ENCODE peak calls at places on chromosomes 7 and 10, in five cellular contexts. R is tibial artery, N is AG10803, U is PC-3, A is BJ. V is an unnamed sample.

GRCh38 chr7:106767073-106767472 is 98.0 kb upstream of the PIK3CG start:
- DNase-seq in R (no peak), N (peak), U (no peak), A (no peak), V (no peak)

GRCh38 chr7:37028909-37029440 is 304.7 kb upstream of the AOAH start:
- DNase-seq in R (no peak), N (no peak), U (no peak), A (no peak), V (no peak)

GRCh38 chr10:3516626-3517255 is 268.3 kb downstream of the KLF6 start:
- DNase-seq in R (no peak), N (peak), U (no peak), A (no peak), V (no peak)

GRCh38 chr10:50540069-50540825 is 83.5 kb downstream of the SGMS1 start:
- DNase-seq in R (no peak), N (no peak), U (peak), A (no peak), V (peak)

GRCh38 chr7:17020250-17020649 is 138.5 kb upstream of the AGR3 start:
- DNase-seq in R (no peak), N (no peak), U (no peak), A (no peak), V (no peak)

GRCh38 chr10:21264271-21264670 is 261.2 kb downstream of the SKIDA1 start:
- DNase-seq in R (no peak), N (no peak), U (peak), A (no peak), V (no peak)

GRCh38 chr7:17907014-17907413 is 33.3 kb downstream of the SNX13 start:
- DNase-seq in R (no peak), N (no peak), U (peak), A (no peak), V (no peak)

GRCh38 chr7:114921636-114922150 is at the start of gene MDFIC:
- DNase-seq in R (peak), N (no peak), U (no peak), A (no peak), V (no peak)

GRCh38 chr7:84336303-84336702 is 141.7 kb upstream of the SEMA3A start:
- DNase-seq in R (no peak), N (peak), U (no peak), A (no peak), V (peak)

GRCh38 chr10:99365761-99366160 is 36.6 kb downstream of the CNNM1 start:
- DNase-seq in R (no peak), N (peak), U (no peak), A (no peak), V (no peak)

GRCh38 chr10:77636967-77637473 is 588 bp downstream of the KCNMA1 start:
- DNase-seq in R (no peak), N (no peak), U (no peak), A (no peak), V (no peak)

GRCh38 chr7:98870071-98870651 is 347 bp upstream of the TMEM130 start:
- DNase-seq in R (peak), N (peak), U (peak), A (no peak), V (peak)

GRCh38 chr10:95626468-95626867 is 30.0 kb downstream of the ALDH18A1 start:
- DNase-seq in R (no peak), N (no peak), U (no peak), A (no peak), V (no peak)

GRCh38 chr10:74400186-74400585 is 249.2 kb downstream of the ADK start:
- DNase-seq in R (no peak), N (no peak), U (no peak), A (no peak), V (no peak)

GRCh38 chr7:5248201-5248885 is 34.4 kb upstream of the SLC29A4 start:
- DNase-seq in R (no peak), N (no peak), U (no peak), A (no peak), V (no peak)

GRCh38 chr7:132077986-132078385 is 498.3 kb downstream of the PLXNA4 start:
- DNase-seq in R (no peak), N (peak), U (no peak), A (no peak), V (no peak)

GRCh38 chr7:87564290-87564963 is 36.3 kb downstream of the ABCB1 start:
- DNase-seq in R (no peak), N (no peak), U (peak), A (no peak), V (peak)

GRCh38 chr7:88668591-88668990 is 90.9 kb upstream of the ZNF804B start:
- DNase-seq in R (no peak), N (no peak), U (no peak), A (no peak), V (no peak)

GRCh38 chr7:26863504-26864308 is 684 bp downstream of the SKAP2 start:
- DNase-seq in R (no peak), N (peak), U (peak), A (no peak), V (peak)

GRCh38 chr7:73429218-73429617 is 4.4 kb upstream of the FZD9 start:
- DNase-seq in R (no peak), N (no peak), U (no peak), A (no peak), V (no peak)

GRCh38 chr10:109427421-109427820 is 495.9 kb downstream of the XPNPEP1 start:
- DNase-seq in R (no peak), N (peak), U (peak), A (no peak), V (no peak)

GRCh38 chr10:9792181-9792580 is 1225.5 kb upstream of the CELF2 start:
- DNase-seq in R (no peak), N (peak), U (no peak), A (no peak), V (no peak)

GRCh38 chr10:133224861-133225366 is 5.1 kb upstream of the UTF1 start:
- DNase-seq in R (no peak), N (no peak), U (no peak), A (no peak), V (no peak)

GRCh38 chr10:60760711-60761210 is 17.5 kb upstream of the CDK1 start:
- DNase-seq in R (no peak), N (no peak), U (peak), A (no peak), V (no peak)
- TF ChIP-seq CTCF in R (no peak), N (no peak), U (no peak), A (no peak), V (no peak)

DNA sequence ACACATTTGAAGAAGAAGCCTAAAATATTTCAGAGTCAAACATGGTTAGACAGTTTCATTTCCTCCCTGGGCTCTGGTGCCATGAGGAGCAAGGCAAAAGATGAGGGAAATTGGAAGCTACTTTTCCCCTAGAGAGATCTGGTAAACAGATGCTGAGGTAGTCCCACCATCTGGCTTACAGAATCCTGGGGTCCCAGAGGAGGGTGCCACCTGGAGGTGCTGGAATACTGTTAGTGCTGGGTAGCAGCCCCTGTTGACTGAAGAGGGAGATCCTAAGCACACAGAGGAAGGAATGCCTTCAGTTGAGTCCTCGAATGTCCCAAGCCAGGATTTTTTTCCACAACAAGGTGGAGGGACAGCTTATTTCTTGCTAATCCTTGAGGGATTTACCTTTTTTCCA is 160.1 kb downstream of the FZD1 start:
- DNase-seq in R (no peak), N (no peak), U (no peak), A (no peak), V (no peak)
- TF ChIP-seq CTCF in R (no peak), N (no peak), U (no peak), A (no peak), V (no peak)

GRCh38 chr7:67773081-67773480 is 776.4 kb downstream of the TYW1 start:
- DNase-seq in R (no peak), N (no peak), U (no peak), A (no peak), V (no peak)
- TF ChIP-seq CTCF in R (no peak), N (no peak), U (no peak), A (no peak), V (no peak)

DNA sequence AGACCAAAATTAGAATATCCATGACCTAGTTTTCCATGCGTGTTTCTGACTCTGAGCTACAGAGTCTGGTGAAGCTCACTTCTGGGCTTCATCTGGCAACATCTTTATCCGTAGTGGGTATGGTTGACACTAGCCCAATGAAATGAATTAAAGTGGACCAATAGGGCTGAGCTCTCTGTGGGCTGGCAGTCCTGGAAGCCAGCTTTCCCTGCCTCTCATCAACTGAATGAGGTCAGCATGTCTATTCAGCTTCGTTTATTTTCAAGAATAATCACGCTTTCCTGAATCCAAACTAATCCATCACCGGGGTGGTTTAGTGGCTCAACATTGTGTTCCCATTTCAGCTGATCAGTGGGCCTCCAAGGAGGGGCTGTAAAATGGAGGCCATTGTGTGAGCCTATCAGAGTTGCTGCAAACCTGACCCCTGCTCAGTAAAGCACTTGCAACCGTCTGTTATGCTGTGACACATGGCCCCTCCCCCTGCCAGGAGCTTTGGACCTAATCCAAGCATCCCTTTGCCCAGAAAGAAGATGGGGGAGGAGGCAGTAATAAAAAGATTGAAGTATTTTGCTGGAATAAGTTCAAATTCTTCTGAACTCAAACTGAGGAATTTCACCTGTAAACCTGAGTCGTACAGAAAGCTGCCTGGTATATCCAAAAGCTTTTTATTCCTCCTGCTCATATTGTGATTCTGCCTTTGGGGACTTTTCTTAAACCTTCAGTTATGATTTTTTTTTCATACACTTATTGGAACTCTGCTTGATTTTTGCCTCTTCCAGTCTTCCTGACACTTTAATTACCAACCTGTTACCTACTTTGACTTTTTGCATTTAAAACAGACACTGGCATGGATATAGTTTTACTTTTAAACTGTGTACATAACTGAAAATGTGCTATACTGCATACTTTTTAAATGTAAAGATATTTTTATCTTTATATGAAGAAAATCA is 35.5 kb downstream of the CAV1 start:
- DNase-seq in R (no peak), N (no peak), U (peak), A (no peak), V (no peak)
- TF ChIP-seq CTCF in R (no peak), N (no peak), U (no peak), A (no peak), V (no peak)

DNA sequence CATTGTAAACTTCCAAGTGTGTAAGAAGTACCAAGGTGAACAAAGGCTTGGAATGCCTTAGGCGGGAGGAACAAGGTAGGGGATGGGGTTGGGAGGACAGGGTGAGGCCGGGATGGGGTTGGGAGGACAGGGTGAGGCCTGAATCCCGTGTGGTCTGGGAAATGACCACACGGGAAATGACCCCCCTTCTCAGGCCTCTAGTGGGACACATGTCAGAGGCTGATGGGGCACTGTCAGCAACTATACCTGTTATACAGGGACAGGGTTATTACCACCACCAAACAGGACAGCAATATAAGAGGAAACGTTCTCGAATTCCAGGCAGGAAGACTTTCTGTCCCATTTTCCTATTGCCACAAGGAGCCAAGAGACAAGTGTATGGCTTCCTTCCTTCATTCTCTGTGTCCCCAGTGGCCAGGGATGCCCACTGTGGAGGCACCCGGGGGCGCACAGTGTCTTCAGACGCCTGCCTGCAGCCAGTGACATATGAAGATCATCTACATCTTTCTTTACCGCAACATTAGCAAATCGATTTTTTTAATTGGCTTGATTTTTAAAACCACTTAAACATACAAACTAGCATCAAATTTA is 1.3 kb downstream of the MKI67 start:
- DNase-seq in R (no peak), N (no peak), U (peak), A (no peak), V (no peak)
- TF ChIP-seq CTCF in R (no peak), N (no peak), U (no peak), A (no peak), V (no peak)

GRCh38 chr10:52775132-52775647 is 2.6 kb upstream of the MBL2 start:
- DNase-seq in R (no peak), N (no peak), U (no peak), A (no peak), V (no peak)
- TF ChIP-seq CTCF in R (no peak), N (no peak), U (no peak), A (no peak), V (no peak)

GRCh38 chr7:41900034-41900433 is 197.1 kb upstream of the INHBA start:
- DNase-seq in R (no peak), N (no peak), U (no peak), A (no peak), V (no peak)

DNA sequence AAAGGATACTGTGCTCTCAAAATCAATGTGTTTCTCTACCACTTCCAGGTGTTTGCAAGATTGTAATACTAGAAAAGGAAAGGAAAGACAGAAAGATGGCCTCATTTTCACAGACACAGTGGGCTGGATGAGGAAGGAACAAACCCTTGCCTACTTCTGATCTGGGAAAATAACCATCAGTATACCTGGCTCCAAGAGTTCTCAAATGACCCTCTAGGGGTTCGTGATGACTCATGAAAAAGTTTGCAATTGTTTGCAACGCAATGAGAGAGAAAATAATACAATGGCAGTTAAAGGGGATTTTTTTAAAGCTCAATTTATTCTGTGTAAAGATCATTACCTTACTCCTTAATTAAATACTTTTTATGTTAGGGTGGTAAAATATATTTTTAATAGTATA is 197.6 kb upstream of the INHBA start:
- DNase-seq in R (no peak), N (no peak), U (peak), A (no peak), V (no peak)
- TF ChIP-seq CTCF in R (no peak), N (no peak), U (no peak), A (no peak), V (no peak)

GRCh38 chr7:43729214-43729923 is at the start of gene COA1:
- DNase-seq in R (peak), N (peak), U (peak), A (peak), V (peak)
- TF ChIP-seq CTCF in R (no peak), N (no peak), U (no peak), A (peak), V (no peak)

GRCh38 chr7:2567663-2568238 is 9.0 kb downstream of the IQCE start:
- DNase-seq in R (no peak), N (peak), U (no peak), A (no peak), V (peak)
- TF ChIP-seq CTCF in R (peak), N (peak), U (peak), A (peak), V (peak)